ENCODE peak calls at places on chromosomes 13 and 19, in five cellular contexts. R, J, G, L and V are unnamed samples.
A peak's percentile ranks its signal among the peaks of the same experiment; 100 is the strongest.

GRCh38 chr19:38417544-38418506 is 8.2 kb downstream of the RASGRP4 start:
- DNase-seq in R (peak; percentile 28), J (peak; percentile 41), G (peak; percentile 74), L (peak; percentile 82), V (no peak)

GRCh38 chr13:42129033-42129432 is 80.6 kb downstream of the DGKH start:
- DNase-seq in R (no peak), J (no peak), G (no peak), L (no peak), V (no peak)

GRCh38 chr19:46603752-46604241 is 2.7 kb downstream of the CALM3 start:
- DNase-seq in R (no peak), J (no peak), G (no peak), L (peak; percentile 15), V (no peak)

GRCh38 chr13:35856721-35857346 is 274.3 kb downstream of the DCLK1 start:
- DNase-seq in R (no peak), J (no peak), G (no peak), L (no peak), V (no peak)

GRCh38 chr19:40740747-40741146 is 9.5 kb downstream of the ACTMAP start:
- DNase-seq in R (no peak), J (no peak), G (no peak), L (no peak), V (peak; percentile 72)

GRCh38 chr19:51250786-51251452 is at the start of gene SIGLECL1:
- DNase-seq in R (no peak), J (no peak), G (no peak), L (no peak), V (no peak)

GRCh38 chr19:18543814-18544475 is 572 bp upstream of the FKBP8 start:
- DNase-seq in R (peak; percentile 58), J (peak; percentile 55), G (no peak), L (peak; percentile 87), V (no peak)

GRCh38 chr13:42123600-42123999 is 75.2 kb downstream of the DGKH start:
- DNase-seq in R (no peak), J (no peak), G (no peak), L (no peak), V (no peak)

GRCh38 chr13:67390462-67391093 is 160.4 kb upstream of the PCDH9 start:
- DNase-seq in R (no peak), J (no peak), G (no peak), L (no peak), V (no peak)

GRCh38 chr13:29855784-29856183 is 5.4 kb upstream of the UBL3 start:
- DNase-seq in R (no peak), J (no peak), G (no peak), L (no peak), V (no peak)

GRCh38 chr13:111269508-111269907 is 50.9 kb upstream of the TEX29 start:
- DNase-seq in R (no peak), J (no peak), G (no peak), L (no peak), V (no peak)

GRCh38 chr13:76019421-76020044 is 383.4 kb downstream of the LMO7 start:
- DNase-seq in R (no peak), J (no peak), G (peak; percentile 21), L (no peak), V (peak; percentile 69)

GRCh38 chr19:46481947-46482346 is 10.6 kb upstream of the PNMA8A start:
- DNase-seq in R (no peak), J (no peak), G (no peak), L (no peak), V (no peak)

GRCh38 chr19:16470911-16471811 is 609 bp downstream of the EPS15L1 start:
- DNase-seq in R (no peak), J (no peak), G (no peak), L (peak; percentile 41), V (peak; percentile 25)

GRCh38 chr19:8615813-8616596 is 5.5 kb upstream of the ADAMTS10 start:
- DNase-seq in R (peak; percentile 45), J (peak; percentile 31), G (peak; percentile 46), L (peak; percentile 61), V (peak; percentile 58)

GRCh38 chr13:112877066-112877465 is 91.9 kb upstream of the MCF2L start:
- DNase-seq in R (no peak), J (no peak), G (no peak), L (no peak), V (no peak)

GRCh38 chr19:42032428-42032827 is 37.6 kb downstream of the GRIK5 start:
- DNase-seq in R (no peak), J (no peak), G (no peak), L (no peak), V (no peak)

GRCh38 chr13:96710166-96710866 is 284.0 kb downstream of the OXGR1 start:
- DNase-seq in R (no peak), J (no peak), G (no peak), L (no peak), V (no peak)

GRCh38 chr13:61045197-61045596 is 370.5 kb downstream of the PCDH20 start:
- DNase-seq in R (no peak), J (no peak), G (no peak), L (no peak), V (no peak)

GRCh38 chr19:3683866-3684816 is 16.1 kb downstream of the PIP5K1C start:
- DNase-seq in R (no peak), J (no peak), G (no peak), L (no peak), V (no peak)

GRCh38 chr19:8036438-8037099 is 16.0 kb upstream of the CCL25 start:
- DNase-seq in R (no peak), J (no peak), G (no peak), L (no peak), V (no peak)